ENCODE peak calls at places on chromosomes 12 and 14, in six cellular contexts. R, V, T, M, L and J are unnamed samples.

GRCh38 chr14:67815573-67816235 is 686 bp downstream of the ZFYVE26 start:
- DNase-seq in V (no peak), T (no peak), M (no peak), R (peak; percentile 62), L (no peak), J (no peak)

GRCh38 chr12:28998662-28999120 is 150.4 kb upstream of the FAR2 start:
- DNase-seq in M (peak; percentile 11), V (peak; percentile 10), L (no peak), T (peak; percentile 3), R (peak; percentile 56), J (peak; percentile 23)

GRCh38 chr12:23428758-23429157 is 520.7 kb downstream of the SOX5 start:
- DNase-seq in L (no peak), V (no peak), T (no peak), M (no peak), R (no peak), J (no peak)

GRCh38 chr14:70052990-70053389 is 135.8 kb downstream of the SLC8A3 start:
- DNase-seq in T (peak; percentile 38), M (no peak), R (peak; percentile 28), L (no peak), V (no peak), J (no peak)

GRCh38 chr14:63663428-63664142 is 21.9 kb upstream of the WDR89 start:
- DNase-seq in L (no peak), V (no peak), T (peak; percentile 23), M (no peak), R (no peak), J (no peak)

GRCh38 chr12:120697344-120697743 is 10.4 kb downstream of the MLEC start:
- DNase-seq in R (no peak), V (no peak), M (no peak), L (no peak), T (no peak), J (no peak)

GRCh38 chr14:102592969-102593840 is 756 bp downstream of the RCOR1 start:
- DNase-seq in L (no peak), R (peak; percentile 26), M (peak; percentile 42), V (peak; percentile 66), T (no peak), J (peak; percentile 82)

GRCh38 chr14:92495041-92495440 is 18.5 kb upstream of the RIN3 start:
- DNase-seq in T (no peak), M (no peak), V (no peak), L (no peak), R (peak; percentile 81), J (no peak)

GRCh38 chr14:31207287-31207745 is 277 bp downstream of the HECTD1 start:
- DNase-seq in V (no peak), R (no peak), L (no peak), M (no peak), T (no peak), J (no peak)
- TF ChIP-seq SMC3 in V (no peak), R (no peak), L (no peak), M (no peak), T (no peak), J (no peak)

GRCh38 chr12:27243804-27244679 is at the start of gene STK38L:
- DNase-seq in M (peak; percentile 91), L (peak; percentile 86), T (peak; percentile 91), R (peak; percentile 93), V (peak; percentile 87), J (peak; percentile 96)

GRCh38 chr12:27243006-27243405 is 1.1 kb upstream of the STK38L start:
- DNase-seq in T (no peak), M (no peak), V (no peak), R (no peak), L (no peak), J (no peak)

GRCh38 chr12:27236498-27236897 is 7.6 kb upstream of the STK38L start:
- DNase-seq in L (no peak), V (no peak), M (no peak), T (no peak), R (peak; percentile 50), J (no peak)

GRCh38 chr12:27233814-27234213 is 10.3 kb upstream of the STK38L start:
- DNase-seq in T (peak; percentile 26), V (no peak), M (no peak), L (no peak), R (no peak), J (no peak)

GRCh38 chr12:27237790-27238771 is 6.0 kb upstream of the STK38L start:
- DNase-seq in M (no peak), T (no peak), L (peak; percentile 72), V (no peak), R (peak; percentile 63), J (no peak)
- TF ChIP-seq SMC3 in M (no peak), T (no peak), L (no peak), V (no peak), R (no peak), J (no peak)

GRCh38 chr14:24735984-24736630 is 102.1 kb upstream of the GZMB start:
- DNase-seq in M (no peak), V (no peak), L (no peak), T (no peak), R (no peak), J (no peak)

DNA sequence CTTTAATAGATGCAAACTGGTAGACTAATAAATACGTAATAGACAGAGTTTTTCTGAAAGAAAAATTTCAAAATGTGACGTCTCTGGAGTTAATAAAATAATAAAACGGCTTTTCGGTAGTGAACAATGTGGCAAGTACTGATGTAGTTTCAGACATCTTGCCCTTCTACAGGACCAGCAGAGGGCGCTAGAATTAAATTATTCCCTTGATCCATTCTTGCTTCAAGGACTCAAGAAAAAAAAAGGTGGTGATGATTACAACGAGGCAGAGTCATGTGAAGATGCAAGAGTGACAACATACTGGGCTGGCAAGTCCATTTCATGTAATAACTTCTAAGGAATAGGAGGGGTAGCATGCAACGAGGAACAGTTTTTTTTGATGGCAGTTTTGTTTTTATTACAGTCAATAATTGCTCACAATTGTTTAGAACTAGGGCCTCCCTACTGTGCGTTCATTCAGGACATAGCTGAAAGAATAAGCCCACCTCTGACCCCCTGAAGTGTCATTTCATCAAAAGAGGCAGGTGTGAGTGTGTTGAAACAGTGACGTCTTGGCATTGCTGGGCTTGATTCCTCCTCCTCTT is 101.0 kb upstream of the GZMB start:
- DNase-seq in T (peak; percentile 86), L (no peak), V (peak; percentile 7), R (peak; percentile 69), M (peak; percentile 28), J (peak; percentile 14)
- TF ChIP-seq SMC3 in T (peak; percentile 98), L (peak; percentile 74), V (peak; percentile 57), R (peak; percentile 78), M (peak; percentile 28), J (peak; percentile 34)

GRCh38 chr14:54348923-54349615 is 47.7 kb upstream of the CDKN3 start:
- DNase-seq in R (peak; percentile 23), M (no peak), V (no peak), T (no peak), L (no peak), J (no peak)

GRCh38 chr14:54347044-54347443 is 49.8 kb upstream of the CDKN3 start:
- DNase-seq in L (no peak), V (no peak), M (no peak), T (no peak), R (no peak), J (no peak)

GRCh38 chr14:54349713-54350112 is 47.1 kb upstream of the CDKN3 start:
- DNase-seq in V (no peak), T (no peak), M (no peak), R (no peak), L (no peak), J (no peak)

GRCh38 chr14:54346257-54346656 is 50.5 kb upstream of the CDKN3 start:
- DNase-seq in L (no peak), T (no peak), M (no peak), V (no peak), R (no peak), J (no peak)

DNA sequence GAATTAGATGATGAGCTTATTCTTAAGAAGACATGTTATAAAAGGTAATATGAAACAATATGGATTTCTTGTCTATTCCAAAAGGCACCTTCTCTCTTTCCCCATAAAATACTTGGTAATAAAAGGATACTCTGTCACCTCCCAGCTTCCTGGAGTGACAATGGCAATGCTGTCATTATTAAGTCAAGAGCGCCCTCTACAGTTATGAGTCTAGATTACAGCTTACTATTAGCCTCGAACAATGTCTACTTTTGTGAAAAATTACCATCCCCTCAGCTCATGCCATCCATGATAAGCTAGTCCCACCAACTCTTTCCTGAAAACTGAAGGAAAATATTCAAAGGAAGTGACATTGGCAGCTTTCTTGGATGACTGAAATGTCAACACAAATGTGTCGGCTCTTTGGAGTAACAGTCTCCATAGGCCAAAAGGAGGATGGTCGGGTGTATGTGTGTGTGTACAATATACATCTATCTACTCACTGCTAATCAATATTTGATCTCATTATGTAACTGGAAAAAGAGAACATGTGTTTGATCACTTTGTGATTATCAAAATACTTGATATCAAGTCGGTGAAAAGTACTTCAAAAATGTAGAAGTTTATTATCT is 48.7 kb upstream of the CDKN3 start:
- DNase-seq in R (peak; percentile 47), L (no peak), V (peak; percentile 62), T (peak; percentile 75), M (peak; percentile 51), J (peak; percentile 55)
- TF ChIP-seq SMC3 in R (peak; percentile 63), L (peak; percentile 54), V (peak; percentile 63), T (peak; percentile 92), M (peak; percentile 51), J (peak; percentile 76)

DNA sequence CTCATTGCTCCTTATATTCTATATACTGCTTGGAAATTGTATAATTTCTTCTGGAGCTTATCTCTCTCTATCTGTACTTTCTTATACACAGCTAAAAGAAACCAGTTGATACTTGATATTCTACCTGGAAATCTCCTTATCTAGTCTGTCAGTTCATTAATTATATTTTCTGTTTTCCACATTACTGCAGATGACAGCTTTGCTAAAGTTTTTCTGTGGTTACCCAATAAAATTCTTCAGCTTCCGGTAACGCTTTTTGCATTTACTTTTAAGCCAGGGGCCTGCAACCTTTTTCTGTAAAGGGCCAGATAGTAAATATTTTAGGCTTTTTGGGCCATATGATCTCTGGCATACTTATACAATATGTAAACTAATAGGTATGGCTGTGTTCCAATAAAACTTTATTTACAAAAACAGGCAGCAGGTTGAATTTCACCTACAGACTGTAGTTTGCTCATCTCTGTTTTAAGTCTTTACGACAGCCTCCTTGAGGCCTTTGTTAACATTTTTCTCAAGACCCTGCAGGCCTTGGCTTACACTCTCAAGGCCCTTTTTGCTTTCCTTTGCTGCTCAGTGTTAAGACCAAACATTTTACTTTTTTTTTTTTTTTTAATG is 48.3 kb downstream of the SPATS2 start:
- DNase-seq in R (no peak), T (no peak), M (no peak), L (no peak), V (no peak), J (no peak)
- TF ChIP-seq SMC3 in R (no peak), T (no peak), M (no peak), L (no peak), V (no peak), J (no peak)

DNA sequence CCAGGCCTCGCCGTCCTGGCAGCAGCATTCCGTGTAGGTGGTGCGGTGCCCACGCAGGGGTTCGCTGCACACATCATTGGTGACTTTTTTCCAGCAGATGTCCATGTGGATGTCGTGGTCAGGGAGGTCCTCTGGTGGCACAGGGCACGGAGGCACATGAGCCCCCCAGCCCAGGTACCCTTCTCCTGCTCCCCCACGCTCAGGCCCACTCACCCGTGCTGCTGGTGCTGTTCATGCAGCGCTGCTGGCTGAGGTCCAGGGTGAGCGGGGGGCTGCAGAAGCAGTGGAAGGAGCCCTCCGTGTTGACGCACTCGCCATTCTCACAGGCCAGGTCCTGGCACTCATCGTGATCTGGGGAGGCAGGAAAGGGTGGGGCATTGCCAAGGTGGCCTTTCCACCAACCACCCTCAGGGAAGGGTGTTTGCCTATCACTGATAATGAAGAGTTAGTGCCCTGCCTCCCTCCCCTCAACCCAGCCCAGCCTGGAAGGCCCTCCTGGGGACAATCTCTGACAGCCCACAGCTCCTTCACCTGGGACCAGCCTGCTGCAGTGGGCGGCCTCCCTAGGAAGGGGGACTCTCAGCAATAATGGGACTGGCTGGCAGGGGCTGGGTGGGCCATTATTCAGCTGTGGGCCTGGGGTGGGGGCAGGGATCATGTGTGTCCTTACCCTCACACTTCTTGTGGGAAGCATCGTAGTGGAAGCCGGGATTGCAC is 9.8 kb downstream of the ISCA2 start:
- DNase-seq in M (no peak), R (no peak), T (no peak), V (no peak), L (no peak), J (no peak)
- TF ChIP-seq SMC3 in M (no peak), R (no peak), T (no peak), V (no peak), L (no peak), J (no peak)